ENCODE peak calls at places on chromosomes 12 and 14, in five cellular contexts. One of them, this sample, is unnamed.

GRCh38 chr14:73503648-73504047 is 12.9 kb downstream of the RIOX1 start:
- DNase-seq in IMR-90: peak
- DNase-seq in esophagus squamous epithelium: no peak
- DNase-seq in BE2C: no peak
- DNase-seq in epithelial cell of esophagus: no peak
- DNase-seq in this sample: no peak

GRCh38 chr14:67372833-67373232 is 12.7 kb downstream of the EIF2S1 start:
- DNase-seq in IMR-90: no peak
- DNase-seq in esophagus squamous epithelium: no peak
- DNase-seq in BE2C: no peak
- DNase-seq in epithelial cell of esophagus: no peak
- DNase-seq in this sample: no peak

GRCh38 chr12:89821901-89822300 is 113.3 kb upstream of the ATP2B1 start:
- DNase-seq in IMR-90: no peak
- DNase-seq in esophagus squamous epithelium: no peak
- DNase-seq in BE2C: no peak
- DNase-seq in epithelial cell of esophagus: peak
- DNase-seq in this sample: no peak

GRCh38 chr14:26200675-26201074 is 397.2 kb downstream of the NOVA1 start:
- DNase-seq in IMR-90: peak
- DNase-seq in esophagus squamous epithelium: no peak
- DNase-seq in BE2C: no peak
- DNase-seq in epithelial cell of esophagus: peak
- DNase-seq in this sample: peak

GRCh38 chr12:98388126-98388525 is 127.3 kb upstream of the TMPO start:
- DNase-seq in IMR-90: no peak
- DNase-seq in esophagus squamous epithelium: no peak
- DNase-seq in BE2C: no peak
- DNase-seq in epithelial cell of esophagus: no peak
- DNase-seq in this sample: peak

GRCh38 chr14:53306267-53306721 is 153.2 kb upstream of the DDHD1 start:
- DNase-seq in IMR-90: peak
- DNase-seq in esophagus squamous epithelium: no peak
- DNase-seq in BE2C: peak
- DNase-seq in epithelial cell of esophagus: peak
- DNase-seq in this sample: peak

GRCh38 chr12:67804168-67804567 is 155.6 kb downstream of the DYRK2 start:
- DNase-seq in IMR-90: no peak
- DNase-seq in esophagus squamous epithelium: no peak
- DNase-seq in BE2C: no peak
- DNase-seq in epithelial cell of esophagus: no peak
- DNase-seq in this sample: no peak

GRCh38 chr12:94147991-94148840 is at the start of gene PLXNC1:
- DNase-seq in IMR-90: peak
- DNase-seq in esophagus squamous epithelium: peak
- DNase-seq in BE2C: peak
- DNase-seq in epithelial cell of esophagus: peak
- DNase-seq in this sample: no peak

GRCh38 chr12:54689984-54690383 is 41.8 kb upstream of the DCD start:
- DNase-seq in IMR-90: no peak
- DNase-seq in esophagus squamous epithelium: no peak
- DNase-seq in BE2C: no peak
- DNase-seq in epithelial cell of esophagus: peak
- DNase-seq in this sample: no peak

GRCh38 chr12:7868391-7868790 is 4.3 kb downstream of the SLC2A14 start:
- DNase-seq in IMR-90: peak
- DNase-seq in esophagus squamous epithelium: no peak
- DNase-seq in BE2C: no peak
- DNase-seq in epithelial cell of esophagus: no peak
- DNase-seq in this sample: no peak

GRCh38 chr12:6927379-6927991 is at the start of gene ATN1:
- DNase-seq in IMR-90: peak
- DNase-seq in esophagus squamous epithelium: no peak
- DNase-seq in BE2C: peak
- DNase-seq in epithelial cell of esophagus: peak
- DNase-seq in this sample: no peak

GRCh38 chr12:13173012-13173441 is 23.5 kb upstream of the EMP1 start:
- DNase-seq in IMR-90: peak
- DNase-seq in esophagus squamous epithelium: no peak
- DNase-seq in BE2C: no peak
- DNase-seq in epithelial cell of esophagus: peak
- DNase-seq in this sample: no peak

GRCh38 chr12:74509886-74510285 is 27.7 kb upstream of the ATXN7L3B start:
- DNase-seq in IMR-90: no peak
- DNase-seq in esophagus squamous epithelium: no peak
- DNase-seq in BE2C: no peak
- DNase-seq in epithelial cell of esophagus: no peak
- DNase-seq in this sample: no peak

GRCh38 chr14:51855234-51855633 is 5.2 kb upstream of the GNG2 start:
- DNase-seq in IMR-90: peak
- DNase-seq in esophagus squamous epithelium: no peak
- DNase-seq in BE2C: no peak
- DNase-seq in epithelial cell of esophagus: no peak
- DNase-seq in this sample: peak

GRCh38 chr14:32560213-32560857 is 231.2 kb downstream of the AKAP6 start:
- DNase-seq in IMR-90: peak
- DNase-seq in esophagus squamous epithelium: no peak
- DNase-seq in BE2C: peak
- DNase-seq in epithelial cell of esophagus: peak
- DNase-seq in this sample: peak

GRCh38 chr12:107518868-107519267 is 166.7 kb upstream of the PWP1 start:
- DNase-seq in IMR-90: no peak
- DNase-seq in esophagus squamous epithelium: no peak
- DNase-seq in BE2C: no peak
- DNase-seq in epithelial cell of esophagus: peak
- DNase-seq in this sample: no peak

GRCh38 chr14:92734618-92735017 is 13.8 kb downstream of the LGMN start:
- DNase-seq in IMR-90: no peak
- DNase-seq in esophagus squamous epithelium: no peak
- DNase-seq in BE2C: no peak
- DNase-seq in epithelial cell of esophagus: no peak
- DNase-seq in this sample: no peak

GRCh38 chr12:132672678-132673077 is 14.5 kb downstream of the POLE start:
- DNase-seq in IMR-90: no peak
- DNase-seq in esophagus squamous epithelium: no peak
- DNase-seq in BE2C: no peak
- DNase-seq in epithelial cell of esophagus: no peak
- DNase-seq in this sample: no peak

GRCh38 chr12:20798561-20798960 is 11.9 kb upstream of the SLCO1B3 start:
- DNase-seq in IMR-90: no peak
- DNase-seq in esophagus squamous epithelium: no peak
- DNase-seq in BE2C: no peak
- DNase-seq in epithelial cell of esophagus: peak
- DNase-seq in this sample: peak

GRCh38 chr14:104240426-104241157 is 102.2 kb downstream of the KIF26A start:
- DNase-seq in IMR-90: no peak
- DNase-seq in esophagus squamous epithelium: no peak
- DNase-seq in BE2C: peak
- DNase-seq in epithelial cell of esophagus: no peak
- DNase-seq in this sample: no peak

GRCh38 chr14:21299562-21300130 is 19.8 kb downstream of the RPGRIP1 start:
- DNase-seq in IMR-90: no peak
- DNase-seq in esophagus squamous epithelium: no peak
- DNase-seq in BE2C: no peak
- DNase-seq in epithelial cell of esophagus: no peak
- DNase-seq in this sample: no peak

GRCh38 chr12:57340104-57340503 is 89.1 kb upstream of the STAC3 start:
- DNase-seq in IMR-90: peak
- DNase-seq in esophagus squamous epithelium: no peak
- DNase-seq in BE2C: no peak
- DNase-seq in epithelial cell of esophagus: no peak
- DNase-seq in this sample: peak

GRCh38 chr12:109385339-109386078 is 37.8 kb downstream of the MYO1H start:
- DNase-seq in IMR-90: peak
- DNase-seq in esophagus squamous epithelium: no peak
- DNase-seq in BE2C: no peak
- DNase-seq in epithelial cell of esophagus: peak
- DNase-seq in this sample: no peak

DNA sequence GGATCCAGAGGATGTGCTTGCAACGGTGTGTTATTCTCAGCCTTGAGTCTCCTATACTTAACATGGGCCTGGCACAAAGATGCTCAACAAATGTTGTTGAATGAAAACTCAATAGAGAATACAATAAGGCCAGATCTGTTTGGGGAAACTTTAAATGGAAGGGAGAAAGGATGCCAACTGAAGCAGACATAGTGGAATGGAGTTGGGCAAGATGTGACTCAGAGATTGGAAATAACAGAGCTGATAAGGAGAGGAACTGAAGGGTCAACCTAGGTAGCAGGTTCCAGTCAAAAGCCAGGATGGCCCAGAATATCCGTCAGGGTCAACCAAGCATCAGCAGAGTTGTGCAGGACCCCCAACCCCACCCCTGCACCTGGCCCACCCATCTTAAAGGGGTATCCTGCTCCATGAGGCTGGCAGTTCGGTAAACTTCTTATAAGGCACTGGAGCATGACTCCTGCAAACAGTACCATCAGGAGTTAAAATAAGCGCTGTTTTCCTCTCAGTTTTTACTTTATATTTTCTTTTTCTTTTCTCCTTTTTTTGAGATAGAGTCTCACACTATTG is 1.0 kb upstream of the BCDIN3D start:
- DNase-seq in IMR-90: no peak
- DNase-seq in esophagus squamous epithelium: no peak
- DNase-seq in BE2C: no peak
- DNase-seq in epithelial cell of esophagus: peak
- DNase-seq in this sample: no peak
- H3K4me3 ChIP-seq in IMR-90: no peak
- H3K4me3 ChIP-seq in esophagus squamous epithelium: no peak
- H3K4me3 ChIP-seq in BE2C: no peak
- H3K4me3 ChIP-seq in epithelial cell of esophagus: no peak
- H3K4me3 ChIP-seq in this sample: no peak

GRCh38 chr12:92133795-92134637 is 11.6 kb downstream of the BTG1 start:
- DNase-seq in IMR-90: no peak
- DNase-seq in esophagus squamous epithelium: no peak
- DNase-seq in BE2C: peak
- DNase-seq in epithelial cell of esophagus: no peak
- DNase-seq in this sample: no peak
- H3K4me3 ChIP-seq in IMR-90: no peak
- H3K4me3 ChIP-seq in esophagus squamous epithelium: peak
- H3K4me3 ChIP-seq in BE2C: no peak
- H3K4me3 ChIP-seq in epithelial cell of esophagus: no peak
- H3K4me3 ChIP-seq in this sample: no peak

GRCh38 chr12:52918351-52918750 is 13.5 kb upstream of the KRT8 start:
- DNase-seq in IMR-90: no peak
- DNase-seq in esophagus squamous epithelium: no peak
- DNase-seq in BE2C: no peak
- DNase-seq in epithelial cell of esophagus: peak
- DNase-seq in this sample: no peak

GRCh38 chr12:52916225-52916624 is 11.3 kb upstream of the KRT8 start:
- DNase-seq in IMR-90: no peak
- DNase-seq in esophagus squamous epithelium: no peak
- DNase-seq in BE2C: no peak
- DNase-seq in epithelial cell of esophagus: no peak
- DNase-seq in this sample: no peak

GRCh38 chr12:52915637-52916036 is 10.8 kb upstream of the KRT8 start:
- DNase-seq in IMR-90: no peak
- DNase-seq in esophagus squamous epithelium: no peak
- DNase-seq in BE2C: no peak
- DNase-seq in epithelial cell of esophagus: no peak
- DNase-seq in this sample: no peak

GRCh38 chr12:52918784-52919183 is 13.9 kb upstream of the KRT8 start:
- DNase-seq in IMR-90: no peak
- DNase-seq in esophagus squamous epithelium: no peak
- DNase-seq in BE2C: no peak
- DNase-seq in epithelial cell of esophagus: no peak
- DNase-seq in this sample: no peak

GRCh38 chr12:52917800-52918199 is 12.9 kb upstream of the KRT8 start:
- DNase-seq in IMR-90: no peak
- DNase-seq in esophagus squamous epithelium: no peak
- DNase-seq in BE2C: no peak
- DNase-seq in epithelial cell of esophagus: no peak
- DNase-seq in this sample: no peak
- H3K4me3 ChIP-seq in IMR-90: no peak
- H3K4me3 ChIP-seq in esophagus squamous epithelium: no peak
- H3K4me3 ChIP-seq in BE2C: no peak
- H3K4me3 ChIP-seq in epithelial cell of esophagus: no peak
- H3K4me3 ChIP-seq in this sample: no peak

DNA sequence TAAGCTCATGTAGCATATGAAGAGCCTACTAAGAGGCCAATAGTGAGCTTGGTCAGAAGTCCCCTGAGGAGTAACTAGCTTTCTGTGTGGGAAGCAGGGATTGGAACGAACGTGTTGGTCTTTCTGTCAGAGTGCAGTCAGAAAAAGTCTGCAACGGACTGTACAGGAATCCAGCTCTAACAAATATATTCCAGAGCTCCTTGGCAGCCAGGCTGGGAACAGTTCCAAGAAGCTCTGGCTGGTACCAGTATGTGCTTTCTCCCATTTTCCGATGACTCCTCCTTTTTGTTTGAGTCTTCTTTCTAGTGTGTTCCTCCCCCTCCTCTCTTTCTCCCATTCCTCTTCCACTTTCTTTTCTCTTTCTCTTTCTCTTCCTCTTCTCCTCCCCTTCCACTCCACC is 59.8 kb downstream of the TTLL5 start:
- DNase-seq in IMR-90: no peak
- DNase-seq in esophagus squamous epithelium: no peak
- DNase-seq in BE2C: no peak
- DNase-seq in epithelial cell of esophagus: no peak
- DNase-seq in this sample: peak
- H3K4me3 ChIP-seq in IMR-90: no peak
- H3K4me3 ChIP-seq in esophagus squamous epithelium: peak
- H3K4me3 ChIP-seq in BE2C: no peak
- H3K4me3 ChIP-seq in epithelial cell of esophagus: no peak
- H3K4me3 ChIP-seq in this sample: peak

DNA sequence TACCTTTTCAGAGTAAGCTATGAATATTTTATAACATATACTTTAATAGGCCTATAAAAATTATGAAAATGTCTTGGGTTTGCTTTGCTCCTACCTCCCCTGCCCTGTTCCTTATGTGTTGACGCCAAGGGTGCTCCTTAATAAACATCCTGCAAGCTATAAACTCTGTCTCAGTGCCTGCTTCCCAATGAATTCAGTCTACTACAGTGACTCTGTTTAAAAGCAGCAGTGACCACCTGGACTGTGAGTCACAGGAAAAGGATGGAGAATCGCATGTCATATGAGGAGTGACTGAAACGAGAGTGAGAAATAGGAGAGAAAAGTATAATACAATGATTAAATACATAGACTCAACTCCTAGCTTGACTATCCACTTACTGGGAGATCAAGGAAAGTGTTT is 41.1 kb upstream of the CFAP54 start:
- DNase-seq in IMR-90: peak
- DNase-seq in esophagus squamous epithelium: no peak
- DNase-seq in BE2C: no peak
- DNase-seq in epithelial cell of esophagus: peak
- DNase-seq in this sample: no peak
- H3K4me3 ChIP-seq in IMR-90: no peak
- H3K4me3 ChIP-seq in esophagus squamous epithelium: no peak
- H3K4me3 ChIP-seq in BE2C: no peak
- H3K4me3 ChIP-seq in epithelial cell of esophagus: no peak
- H3K4me3 ChIP-seq in this sample: no peak

GRCh38 chr14:49961270-49962222 is 68.7 kb downstream of the ARF6 start:
- DNase-seq in IMR-90: peak
- DNase-seq in esophagus squamous epithelium: no peak
- DNase-seq in BE2C: no peak
- DNase-seq in epithelial cell of esophagus: peak
- DNase-seq in this sample: no peak
- H3K4me3 ChIP-seq in IMR-90: no peak
- H3K4me3 ChIP-seq in esophagus squamous epithelium: no peak
- H3K4me3 ChIP-seq in BE2C: no peak
- H3K4me3 ChIP-seq in epithelial cell of esophagus: no peak
- H3K4me3 ChIP-seq in this sample: no peak

This sample was measured in retinal pigment epithelial cell.